ENCODE peak calls at places on chromosomes 5 and 9, in four cellular contexts. X is right lobe of liver, J is heart left ventricle, C is tibial nerve. K is an unnamed sample.
A peak's percentile ranks its signal among the peaks of the same experiment; 100 is the strongest.

GRCh38 chr5:34687269-34688011 is 31.3 kb downstream of the RAI14 start:
- DNase-seq in C (no peak), X (no peak), J (no peak), K (no peak)

GRCh38 chr5:67268233-67269011 is 71.8 kb upstream of the CD180 start:
- DNase-seq in X (peak; percentile 76), C (peak; percentile 97), J (peak; percentile 71), K (no peak)

GRCh38 chr9:78669591-78669990 is 372.7 kb downstream of the PSAT1 start:
- DNase-seq in J (no peak), X (no peak), C (no peak), K (no peak)

GRCh38 chr9:89647366-89648128 is 42.7 kb downstream of the GADD45G start:
- DNase-seq in C (no peak), J (no peak), X (peak; percentile 41), K (no peak)

GRCh38 chr5:5377780-5378179 is 44.7 kb upstream of the ICE1 start:
- DNase-seq in C (no peak), X (no peak), J (no peak), K (no peak)

GRCh38 chr5:175572922-175573321 is 84.9 kb upstream of the HRH2 start:
- DNase-seq in X (no peak), C (no peak), J (no peak), K (no peak)

GRCh38 chr5:59893436-59894227 is at the start of gene PDE4D:
- DNase-seq in J (peak; percentile 70), X (peak; percentile 75), C (peak; percentile 9), K (no peak)

GRCh38 chr9:18245911-18246310 is 228.0 kb upstream of the ADAMTSL1 start:
- DNase-seq in X (no peak), C (no peak), J (no peak), K (no peak)

GRCh38 chr5:14184082-14184481 is 40.9 kb downstream of the TRIO start:
- DNase-seq in X (no peak), J (no peak), C (no peak), K (no peak)

GRCh38 chr5:20523099-20523498 is 535.1 kb upstream of the CDH18 start:
- DNase-seq in J (no peak), X (no peak), C (no peak), K (no peak)

GRCh38 chr9:37529111-37529510 is 43.4 kb downstream of the POLR1E start:
- DNase-seq in C (no peak), J (no peak), X (no peak), K (no peak)

GRCh38 chr5:102531506-102531905 is 32.7 kb upstream of the SLCO6A1 start:
- DNase-seq in J (no peak), X (no peak), C (no peak), K (no peak)

GRCh38 chr5:138542120-138542955 is 698 bp downstream of the ETF1 start:
- DNase-seq in X (peak; percentile 76), C (no peak), J (no peak), K (no peak)

GRCh38 chr5:178941361-178941760 is 363 bp downstream of the ZNF454 start:
- DNase-seq in J (no peak), C (no peak), X (no peak), K (no peak)

GRCh38 chr5:77635073-77635472 is 3.4 kb downstream of the OTP start:
- DNase-seq in X (no peak), C (no peak), J (no peak), K (no peak)

GRCh38 chr9:131587906-131588305 is 42.6 kb downstream of the PRRT1B start:
- DNase-seq in X (peak; percentile 48), C (no peak), J (no peak), K (no peak)

GRCh38 chr5:177552839-177553455 is 1.4 kb downstream of the FAM193B start:
- DNase-seq in X (peak; percentile 68), C (no peak), J (no peak), K (no peak)

GRCh38 chr5:60687927-60688720 is 11.8 kb downstream of the DEPDC1B start:
- DNase-seq in J (no peak), X (no peak), C (no peak), K (no peak)

GRCh38 chr5:122192883-122193496 is 63.6 kb downstream of the ZNF474 start:
- DNase-seq in J (no peak), C (peak; percentile 86), X (no peak), K (no peak)

GRCh38 chr5:158492850-158493249 is 606.9 kb downstream of the EBF1 start:
- DNase-seq in J (no peak), X (no peak), C (no peak), K (no peak)

GRCh38 chr5:141969783-141970741 is 1.2 kb downstream of the RNF14 start:
- DNase-seq in C (no peak), X (no peak), J (no peak), K (no peak)

GRCh38 chr5:9069650-9070049 is 476.2 kb downstream of the SEMA5A start:
- DNase-seq in C (no peak), X (no peak), J (no peak), K (no peak)

GRCh38 chr9:6907772-6908381 is 150.1 kb downstream of the KDM4C start:
- DNase-seq in C (no peak), X (no peak), J (no peak), K (no peak)

GRCh38 chr5:33702867-33703266 is 188.9 kb downstream of the ADAMTS12 start:
- DNase-seq in J (no peak), C (no peak), X (no peak), K (no peak)

GRCh38 chr5:142627371-142628217 is 58.3 kb downstream of the FGF1 start:
- DNase-seq in X (no peak), C (no peak), J (no peak), K (no peak)

GRCh38 chr9:135757356-135757755 is 55.4 kb downstream of the KCNT1 start:
- DNase-seq in X (no peak), J (no peak), C (no peak), K (no peak)

GRCh38 chr5:88438006-88438405 is 169.4 kb upstream of the TMEM161B start:
- DNase-seq in X (no peak), C (no peak), J (no peak), K (no peak)

GRCh38 chr9:89821081-89821480 is 216.3 kb downstream of the GADD45G start:
- DNase-seq in J (no peak), C (no peak), X (no peak), K (no peak)

GRCh38 chr5:6748142-6748541 is 34.9 kb downstream of the TENT4A start:
- DNase-seq in J (no peak), X (no peak), C (no peak), K (no peak)

GRCh38 chr9:37309136-37309535 is 113.4 kb upstream of the GRHPR start:
- DNase-seq in X (no peak), C (no peak), J (no peak), K (no peak)

GRCh38 chr9:92631452-92632211 is 38.3 kb downstream of the IPPK start:
- DNase-seq in J (peak; percentile 29), X (no peak), C (no peak), K (no peak)

GRCh38 chr5:34740306-34740891 is 84.3 kb downstream of the RAI14 start:
- DNase-seq in J (peak; percentile 68), C (no peak), X (no peak), K (no peak)

GRCh38 chr5:78808380-78808779 is 159.8 kb upstream of the LHFPL2 start:
- DNase-seq in J (no peak), C (no peak), X (no peak), K (no peak)

GRCh38 chr9:82109626-82110025 is 121.1 kb downstream of the SPATA31D1 start:
- DNase-seq in J (no peak), X (no peak), C (no peak), K (no peak)

GRCh38 chr5:157596449-157596848 is 20.9 kb upstream of the ADAM19 start:
- DNase-seq in X (no peak), C (no peak), J (no peak), K (no peak)

GRCh38 chr9:14362175-14362574 is 48.2 kb upstream of the NFIB start:
- DNase-seq in J (no peak), X (no peak), C (no peak), K (no peak)

GRCh38 chr5:6291961-6292360 is 86.4 kb downstream of the MED10 start:
- DNase-seq in J (no peak), X (no peak), C (no peak), K (no peak)

GRCh38 chr5:24110019-24110615 is 534.7 kb downstream of the CDH10 start:
- DNase-seq in J (no peak), X (no peak), C (no peak), K (no peak)

GRCh38 chr5:37801521-37801920 is 38.3 kb downstream of the GDNF start:
- DNase-seq in X (no peak), J (no peak), C (no peak), K (no peak)

DNA sequence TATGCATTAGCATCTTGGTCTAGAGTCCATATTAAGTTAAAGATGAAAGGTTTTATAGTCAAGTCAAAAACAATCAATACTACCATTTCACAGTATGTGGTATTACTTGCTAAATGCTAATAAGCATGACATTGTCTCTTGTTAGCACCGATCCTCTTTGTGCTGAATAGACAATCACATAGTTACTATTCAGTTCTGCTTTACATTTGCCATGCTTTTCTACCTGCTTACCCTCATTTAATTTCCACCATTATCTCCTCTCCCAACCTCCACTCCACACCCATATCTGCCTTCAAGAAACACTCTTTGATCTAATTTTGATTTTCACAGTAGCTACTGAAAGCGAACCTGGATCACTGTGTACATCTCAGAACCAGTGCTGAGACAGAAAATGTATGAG is 16.8 kb downstream of the MEGF9 start:
- DNase-seq in X (no peak), C (no peak), J (no peak), K (no peak)
- H3K27me3 ChIP-seq in X (no peaks in the 10 kb centered on the region), C (no peaks in the 10 kb centered on the region), J (no peaks in the 10 kb centered on the region), K (no peaks in the 10 kb centered on the region)

GRCh38 chr9:16705121-16705604 is 165.3 kb downstream of the BNC2 start:
- DNase-seq in J (peak; percentile 83), X (peak; percentile 55), C (peak; percentile 93), K (no peak)
- TF ChIP-seq POLR2A in J (no peak), X (no peak), C (peak; percentile 12), K (no peak)

DNA sequence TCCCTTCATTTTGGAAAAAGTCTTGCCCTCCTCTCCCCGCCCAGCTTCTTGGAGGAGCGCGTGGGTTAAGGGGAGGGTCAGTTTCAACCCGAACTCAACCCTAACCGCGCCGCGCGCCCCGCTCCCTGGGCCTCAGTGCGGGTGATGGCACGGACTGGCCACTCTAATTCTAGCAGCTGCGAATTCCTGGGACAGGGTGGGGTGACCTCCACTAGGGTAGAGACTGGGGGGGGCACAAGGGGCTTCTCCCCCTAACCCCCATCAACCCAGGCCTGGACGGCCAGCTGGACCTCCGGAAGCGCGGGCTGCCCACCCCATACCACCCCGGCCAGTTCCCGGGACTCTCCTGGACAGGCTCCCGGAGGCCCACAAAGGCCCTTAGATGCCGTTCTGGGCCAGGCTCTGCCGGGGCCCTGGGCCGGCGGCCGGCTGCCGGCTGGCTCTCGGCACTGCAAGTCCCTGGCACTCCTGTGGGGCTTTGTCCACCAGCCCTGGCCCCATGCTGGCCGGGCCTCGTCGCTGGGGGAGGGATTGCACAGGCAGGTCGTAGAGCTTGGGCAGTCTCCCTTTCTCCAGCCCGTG is 7.2 kb upstream of the PSD2 start:
- DNase-seq in J (no peak), X (no peak), C (no peak), K (no peak)
- TF ChIP-seq CTCF in J (no peak), X (no peak), C (no peak), K (no peak)

GRCh38 chr5:148684528-148684927 is 30.2 kb upstream of the HTR4 start:
- DNase-seq in J (no peak), C (no peak), X (no peak), K (no peak)

GRCh38 chr5:148683651-148684050 is 29.3 kb upstream of the HTR4 start:
- DNase-seq in X (no peak), C (no peak), J (no peak), K (no peak)

GRCh38 chr5:148687871-148688270 is 33.5 kb upstream of the HTR4 start:
- DNase-seq in X (no peak), C (no peak), J (no peak), K (no peak)

GRCh38 chr5:148687427-148687826 is 33.1 kb upstream of the HTR4 start:
- DNase-seq in X (no peak), J (no peak), C (no peak), K (no peak)

GRCh38 chr5:148685520-148686134 is 31.3 kb upstream of the HTR4 start:
- DNase-seq in J (no peak), C (no peak), X (no peak), K (no peak)
- H3K27me3 ChIP-seq in J (no peaks in the 10 kb centered on the region), C (no peaks in the 10 kb centered on the region), X (no peaks in the 10 kb centered on the region), K (no peaks in the 10 kb centered on the region)

K was measured in esophagus squamous epithelium.